ENCODE peak calls at places on chromosomes 16 and 17, in eight cellular contexts. Q is left lung; G is A673; U is stimulated activated naive B cell treated with anti-CD40 and anti-IgM and Interleukin-4, amounts not matched to agents 10 μg/mL and 1 μg/mL and 100 μg/mL, for 72 hours; B is hypothalamus; J is neural crest cell; L is activated naive CD8-positive, alpha-beta T cell treated with anti-CD3 and anti-CD28 coated beads for 36 hours; V is anterior cingulate cortex. O is an unnamed sample.

GRCh38 chr16:52470601-52471000 is 76.3 kb downstream of the TOX3 start:
- DNase-seq in U (no peak), V (no peak), L (no peak), Q (no peak), B (no peak), J (no peak), G (no peak), O (no peak)

GRCh38 chr17:64385187-64386083 is 5.2 kb downstream of the PECAM1 start:
- DNase-seq in G (peak), V (no peak), B (no peak), J (no peak), L (peak), Q (no peak), U (peak), O (peak)

GRCh38 chr17:77857613-77858012 is 100.9 kb upstream of the TNRC6C start:
- DNase-seq in B (no peak), Q (no peak), U (no peak), J (no peak), L (no peak), V (no peak), G (no peak), O (no peak)

GRCh38 chr17:64457156-64457555 is 8.2 kb downstream of the MILR1 start:
- DNase-seq in J (no peak), L (no peak), U (no peak), B (no peak), G (no peak), Q (no peak), V (no peak), O (no peak)

GRCh38 chr17:78789149-78789662 is 7.1 kb upstream of the CYTH1 start:
- DNase-seq in U (no peak), L (no peak), Q (no peak), G (peak), B (no peak), V (no peak), J (no peak), O (no peak)

GRCh38 chr17:45906237-45906636 is 11.9 kb downstream of the MAPT start:
- DNase-seq in L (no peak), U (no peak), V (no peak), B (no peak), J (no peak), G (no peak), Q (no peak), O (no peak)

GRCh38 chr17:47188799-47189731 is at the start of gene CDC27:
- DNase-seq in U (peak), J (peak), V (peak), Q (peak), L (peak), G (peak), B (peak), O (peak)

GRCh38 chr16:2981177-2981898 is 1.1 kb upstream of the PKMYT1 start:
- DNase-seq in J (no peak), G (no peak), B (no peak), Q (no peak), V (no peak), U (no peak), L (no peak), O (peak)

GRCh38 chr17:34850023-34850422 is 111.2 kb downstream of the CCT6B start:
- DNase-seq in J (no peak), L (no peak), G (no peak), Q (no peak), V (no peak), U (no peak), B (no peak), O (no peak)

GRCh38 chr17:77393867-77394539 is 253.2 kb downstream of the SEC14L1 start:
- DNase-seq in L (no peak), G (no peak), B (no peak), V (no peak), J (no peak), Q (no peak), U (no peak), O (no peak)

GRCh38 chr17:81651692-81652091 is 4.7 kb downstream of the PDE6G start:
- DNase-seq in J (no peak), B (no peak), L (no peak), Q (peak), V (no peak), U (no peak), G (no peak), O (peak)

GRCh38 chr17:63498621-63499195 is 21.8 kb downstream of the ACE start:
- DNase-seq in L (no peak), U (no peak), J (no peak), Q (no peak), G (no peak), B (no peak), V (no peak), O (no peak)

GRCh38 chr16:49596119-49596518 is 222.5 kb downstream of the C16orf78 start:
- DNase-seq in G (peak), U (no peak), Q (no peak), V (no peak), B (no peak), J (no peak), L (no peak), O (peak)

GRCh38 chr16:67804853-67805542 is 1.4 kb downstream of the RANBP10 start:
- DNase-seq in J (no peak), V (no peak), Q (peak), B (no peak), L (no peak), G (no peak), U (no peak), O (no peak)

GRCh38 chr17:80743181-80743771 is 198.6 kb downstream of the RPTOR start:
- DNase-seq in U (no peak), B (no peak), V (no peak), Q (no peak), J (no peak), L (peak), G (no peak), O (no peak)

GRCh38 chr17:67335245-67335835 is 31.0 kb downstream of the PSMD12 start:
- DNase-seq in U (no peak), J (no peak), Q (no peak), L (no peak), G (no peak), V (no peak), B (no peak), O (no peak)

GRCh38 chr17:44350733-44351226 is 5.7 kb downstream of the GRN start:
- DNase-seq in G (peak), L (peak), J (peak), V (peak), Q (peak), B (peak), U (peak), O (peak)

GRCh38 chr17:68649324-68649723 is 48.2 kb upstream of the FAM20A start:
- DNase-seq in L (no peak), U (no peak), G (no peak), Q (no peak), B (no peak), V (no peak), J (no peak), O (no peak)

GRCh38 chr16:82181456-82182185 is 11.6 kb upstream of the MPHOSPH6 start:
- DNase-seq in Q (no peak), G (peak), V (no peak), J (no peak), U (no peak), L (no peak), B (no peak), O (peak)

O was measured in SJCRH30.